ENCODE peak calls at places on chromosomes 2 and 18, in four cellular contexts. One of them, this sample, is unnamed.

GRCh38 chr2:215811409-215812355 is 201.7 kb downstream of the MREG start:
- DNase-seq in A549: no peak
- DNase-seq in Peyer's patch: no peak
- DNase-seq in body of pancreas: no peak
- DNase-seq in this sample: no peak

GRCh38 chr2:98730053-98730850 is 680 bp downstream of the MGAT4A start:
- DNase-seq in A549: no peak
- DNase-seq in Peyer's patch: peak
- DNase-seq in body of pancreas: peak
- DNase-seq in this sample: peak

GRCh38 chr18:42340423-42341009 is 385.5 kb downstream of the PIK3C3 start:
- DNase-seq in A549: no peak
- DNase-seq in Peyer's patch: no peak
- DNase-seq in body of pancreas: no peak
- DNase-seq in this sample: no peak

GRCh38 chr18:79613186-79613931 is 66.2 kb upstream of the CTDP1 start:
- DNase-seq in A549: no peak
- DNase-seq in Peyer's patch: peak
- DNase-seq in body of pancreas: no peak
- DNase-seq in this sample: peak

GRCh38 chr2:204265701-204266310 is 279.5 kb upstream of the PARD3B start:
- DNase-seq in A549: no peak
- DNase-seq in Peyer's patch: no peak
- DNase-seq in body of pancreas: no peak
- DNase-seq in this sample: no peak

GRCh38 chr2:25912851-25913695 is 34.8 kb upstream of the ASXL2 start:
- DNase-seq in A549: no peak
- DNase-seq in Peyer's patch: no peak
- DNase-seq in body of pancreas: no peak
- DNase-seq in this sample: no peak

GRCh38 chr18:3706279-3707097 is 256.5 kb downstream of the TGIF1 start:
- DNase-seq in A549: no peak
- DNase-seq in Peyer's patch: no peak
- DNase-seq in body of pancreas: no peak
- DNase-seq in this sample: peak

GRCh38 chr2:8134105-8134903 is 547.6 kb upstream of the ID2 start:
- DNase-seq in A549: no peak
- DNase-seq in Peyer's patch: no peak
- DNase-seq in body of pancreas: no peak
- DNase-seq in this sample: no peak

GRCh38 chr2:200138386-200139184 is 167.9 kb upstream of the SPATS2L start:
- DNase-seq in A549: no peak
- DNase-seq in Peyer's patch: no peak
- DNase-seq in body of pancreas: no peak
- DNase-seq in this sample: no peak

GRCh38 chr2:157782057-157782845 is 93.9 kb downstream of the ACVR1 start:
- DNase-seq in A549: no peak
- DNase-seq in Peyer's patch: no peak
- DNase-seq in body of pancreas: no peak
- DNase-seq in this sample: no peak

GRCh38 chr2:215136669-215137328 is 1.6 kb downstream of the ABCA12 start:
- DNase-seq in A549: no peak
- DNase-seq in Peyer's patch: no peak
- DNase-seq in body of pancreas: no peak
- DNase-seq in this sample: no peak

GRCh38 chr2:68730828-68731227 is 3.8 kb upstream of the ARHGAP25 start:
- DNase-seq in A549: no peak
- DNase-seq in Peyer's patch: no peak
- DNase-seq in body of pancreas: no peak
- DNase-seq in this sample: no peak

GRCh38 chr2:163665817-163666216 is 70.0 kb downstream of the FIGN start:
- DNase-seq in A549: peak
- DNase-seq in Peyer's patch: no peak
- DNase-seq in body of pancreas: no peak
- DNase-seq in this sample: no peak

GRCh38 chr18:32930695-32931301 is 158.0 kb upstream of the KLHL14 start:
- DNase-seq in A549: peak
- DNase-seq in Peyer's patch: no peak
- DNase-seq in body of pancreas: no peak
- DNase-seq in this sample: no peak

GRCh38 chr2:63665091-63665490 is 76.3 kb downstream of the MDH1 start:
- DNase-seq in A549: no peak
- DNase-seq in Peyer's patch: no peak
- DNase-seq in body of pancreas: no peak
- DNase-seq in this sample: no peak

GRCh38 chr2:202072737-202073396 is at the start of gene KIAA2012:
- DNase-seq in A549: no peak
- DNase-seq in Peyer's patch: no peak
- DNase-seq in body of pancreas: no peak
- DNase-seq in this sample: peak

GRCh38 chr2:65021709-65022108 is 32.5 kb downstream of the SLC1A4 start:
- DNase-seq in A549: no peak
- DNase-seq in Peyer's patch: no peak
- DNase-seq in body of pancreas: no peak
- DNase-seq in this sample: no peak

GRCh38 chr18:22668496-22668895 is 250.8 kb upstream of the CTAGE1 start:
- DNase-seq in A549: no peak
- DNase-seq in Peyer's patch: no peak
- DNase-seq in body of pancreas: no peak
- DNase-seq in this sample: no peak

GRCh38 chr2:100959225-100959880 is 42.7 kb upstream of the RPL31 start:
- DNase-seq in A549: no peak
- DNase-seq in Peyer's patch: no peak
- DNase-seq in body of pancreas: no peak
- DNase-seq in this sample: no peak

GRCh38 chr2:141770511-141770910 is 360.3 kb downstream of the LRP1B start:
- DNase-seq in A549: no peak
- DNase-seq in Peyer's patch: no peak
- DNase-seq in body of pancreas: no peak
- DNase-seq in this sample: no peak

GRCh38 chr2:141766225-141766624 is 364.6 kb downstream of the LRP1B start:
- DNase-seq in A549: no peak
- DNase-seq in Peyer's patch: no peak
- DNase-seq in body of pancreas: no peak
- DNase-seq in this sample: no peak

DNA sequence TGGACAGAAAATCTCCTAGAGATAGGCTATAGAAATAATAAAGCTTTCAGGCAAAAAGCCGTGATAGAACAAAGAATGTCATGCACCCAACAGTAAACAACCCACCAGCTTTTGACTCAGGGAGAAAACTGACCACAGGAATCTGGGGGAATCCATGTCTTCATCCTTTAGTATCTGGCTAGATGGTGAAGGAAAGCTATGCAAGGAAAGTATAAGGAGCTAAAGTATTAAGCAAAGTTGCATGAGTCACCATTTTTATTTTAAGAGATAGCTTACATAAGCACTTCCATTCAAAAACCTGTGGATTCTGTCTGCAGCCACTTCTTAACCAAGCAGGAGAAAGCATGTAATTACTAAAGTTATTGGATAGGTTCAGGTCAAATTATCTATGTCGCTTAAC is 363.8 kb downstream of the LRP1B start:
- DNase-seq in A549: no peak
- DNase-seq in Peyer's patch: no peak
- DNase-seq in body of pancreas: no peak
- DNase-seq in this sample: no peak
- H3K4me3 ChIP-seq in A549: no peak
- H3K4me3 ChIP-seq in Peyer's patch: no peak
- H3K4me3 ChIP-seq in body of pancreas: no peak
- H3K4me3 ChIP-seq in this sample: no peak

GRCh38 chr2:175183674-175184073 is 2.2 kb upstream of the ATP5MC3 start:
- DNase-seq in A549: no peak
- DNase-seq in Peyer's patch: no peak
- DNase-seq in body of pancreas: no peak
- DNase-seq in this sample: no peak

GRCh38 chr2:175180701-175181103 is 808 bp downstream of the ATP5MC3 start:
- DNase-seq in A549: peak
- DNase-seq in Peyer's patch: peak
- DNase-seq in body of pancreas: no peak
- DNase-seq in this sample: no peak

GRCh38 chr2:175181877-175182308 is 383 bp upstream of the ATP5MC3 start:
- DNase-seq in A549: peak
- DNase-seq in Peyer's patch: no peak
- DNase-seq in body of pancreas: no peak
- DNase-seq in this sample: no peak

GRCh38 chr2:175176624-175177023 is 4.9 kb downstream of the ATP5MC3 start:
- DNase-seq in A549: no peak
- DNase-seq in Peyer's patch: no peak
- DNase-seq in body of pancreas: no peak
- DNase-seq in this sample: no peak

DNA sequence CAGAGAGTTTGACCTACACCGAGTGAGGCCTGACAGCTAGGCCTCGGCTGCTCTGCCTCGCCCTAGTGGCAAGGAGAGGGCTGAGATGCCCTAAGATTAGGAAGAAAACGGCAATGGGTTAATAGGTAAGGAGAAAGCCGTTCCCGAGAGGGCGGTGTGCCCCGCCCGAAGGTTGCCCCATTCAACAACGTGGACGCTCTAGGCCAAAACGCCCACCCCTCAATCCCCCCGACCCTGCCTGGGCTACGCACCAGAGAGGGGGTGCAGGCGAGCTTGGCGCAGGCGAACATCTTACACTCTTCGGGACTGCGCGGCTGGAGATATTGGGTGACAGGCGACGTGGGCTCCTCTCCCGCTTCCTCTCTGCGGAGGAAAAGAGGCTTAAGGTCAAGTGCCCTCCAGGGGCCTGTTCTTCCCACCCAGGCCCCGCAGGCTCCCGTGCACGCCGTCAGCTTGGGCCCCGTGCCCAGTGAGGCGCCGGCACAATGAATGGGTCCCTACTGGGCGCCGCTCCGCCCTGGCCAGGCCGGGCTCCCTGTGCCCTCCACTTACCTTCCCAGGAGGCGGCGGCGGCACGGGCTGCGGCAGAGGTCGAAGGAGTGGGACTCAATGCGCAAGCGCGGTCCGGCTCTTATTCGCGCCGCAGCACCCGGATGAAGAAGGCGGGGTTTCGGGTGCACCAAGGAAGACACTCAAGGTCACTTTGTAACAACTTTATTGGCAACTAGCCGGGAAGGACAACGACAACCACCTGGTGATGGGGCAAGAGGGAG is at the start of gene ATP5MC3:
- DNase-seq in A549: peak
- DNase-seq in Peyer's patch: peak
- DNase-seq in body of pancreas: peak
- DNase-seq in this sample: peak
- TF ChIP-seq POLR2A in A549: peak
- TF ChIP-seq POLR2A in Peyer's patch: peak
- TF ChIP-seq POLR2A in body of pancreas: peak
- TF ChIP-seq POLR2A in this sample: no peak

GRCh38 chr2:46459694-46460093 is 19.7 kb upstream of the TMEM247 start:
- DNase-seq in A549: no peak
- DNase-seq in Peyer's patch: no peak
- DNase-seq in body of pancreas: no peak
- DNase-seq in this sample: no peak

GRCh38 chr2:46461716-46462171 is 17.6 kb upstream of the TMEM247 start:
- DNase-seq in A549: no peak
- DNase-seq in Peyer's patch: no peak
- DNase-seq in body of pancreas: no peak
- DNase-seq in this sample: no peak

GRCh38 chr2:46460241-46460921 is 19.0 kb upstream of the TMEM247 start:
- DNase-seq in A549: no peak
- DNase-seq in Peyer's patch: no peak
- DNase-seq in body of pancreas: peak
- DNase-seq in this sample: no peak

GRCh38 chr2:46462936-46463335 is 16.4 kb upstream of the TMEM247 start:
- DNase-seq in A549: no peak
- DNase-seq in Peyer's patch: no peak
- DNase-seq in body of pancreas: no peak
- DNase-seq in this sample: no peak

DNA sequence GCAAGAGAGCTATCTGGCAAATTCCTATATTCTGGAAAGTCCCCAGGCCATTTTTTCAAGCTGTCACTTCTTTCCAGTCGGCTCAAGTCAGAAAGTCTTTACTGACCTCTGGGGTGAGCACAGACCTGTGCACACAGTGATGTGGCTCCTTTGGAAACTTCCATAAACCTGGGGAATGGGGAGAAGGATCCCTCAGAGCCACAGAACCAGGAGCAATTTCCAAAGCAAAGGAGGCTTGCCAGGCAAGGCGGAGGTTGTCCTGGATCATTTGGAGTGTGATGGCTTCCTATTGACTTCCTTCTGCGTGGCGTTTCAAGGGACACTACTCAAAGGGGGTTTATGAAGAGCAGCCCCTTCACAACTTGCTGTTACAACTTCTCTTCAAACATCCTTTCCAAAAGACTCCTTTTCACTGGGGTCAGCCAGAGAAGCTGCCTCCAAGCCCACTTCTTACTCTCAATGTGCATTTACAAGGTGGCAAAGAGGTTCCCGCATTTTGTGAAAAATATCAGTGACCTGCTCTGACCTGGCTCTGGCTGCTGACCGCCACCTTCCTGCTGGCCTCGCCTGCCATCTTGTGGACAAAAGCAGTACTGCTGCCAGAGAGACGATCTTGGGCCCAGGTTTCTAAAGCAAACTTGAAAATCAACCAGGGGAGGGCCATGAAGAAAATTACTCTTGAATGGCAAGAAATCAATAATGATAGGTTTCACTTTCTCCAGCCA is 18.2 kb upstream of the TMEM247 start:
- DNase-seq in A549: peak
- DNase-seq in Peyer's patch: peak
- DNase-seq in body of pancreas: peak
- DNase-seq in this sample: peak
- H3K4me3 ChIP-seq in A549: no peak
- H3K4me3 ChIP-seq in Peyer's patch: no peak
- H3K4me3 ChIP-seq in body of pancreas: no peak
- H3K4me3 ChIP-seq in this sample: no peak

DNA sequence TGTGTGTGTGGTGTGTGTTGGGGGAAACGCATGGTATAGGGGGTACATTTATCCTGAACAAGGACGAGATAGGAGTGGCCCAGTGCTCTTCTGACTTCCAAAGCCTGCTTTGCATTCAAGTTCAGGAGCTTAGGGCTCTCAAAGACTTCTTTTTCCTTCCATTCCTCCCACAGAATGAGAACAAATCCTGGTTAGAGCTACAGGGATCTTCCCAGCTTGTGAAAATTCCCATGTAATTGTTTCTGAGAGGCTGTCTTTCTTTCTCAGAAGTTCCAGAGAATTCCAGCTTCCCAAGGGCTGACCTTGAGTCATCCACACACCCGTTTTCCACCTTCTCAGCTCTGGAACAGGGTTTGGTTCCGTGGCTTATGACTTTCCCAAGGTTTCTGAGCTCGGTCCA is 38.9 kb downstream of the FASTKD2 start:
- DNase-seq in A549: no peak
- DNase-seq in Peyer's patch: no peak
- DNase-seq in body of pancreas: no peak
- DNase-seq in this sample: no peak
- TF ChIP-seq POLR2A in A549: no peak
- TF ChIP-seq POLR2A in Peyer's patch: no peak
- TF ChIP-seq POLR2A in body of pancreas: no peak
- TF ChIP-seq POLR2A in this sample: no peak